ENCODE peak calls at places on chromosomes 4 and X, in six cellular contexts. G, J, K, L, S and X are unnamed samples.

GRCh38 chrX:43481601-43482000 is 174.5 kb upstream of the MAOA start:
- DNase-seq in G (no peak), J (no peak), K (no peak), L (no peak), S (no peak), X (no peak)

GRCh38 chr4:140296335-140296753 is 77.1 kb upstream of the SCOC start:
- DNase-seq in G (peak; percentile 65), J (no peak), K (peak; percentile 89), L (no peak), S (peak; percentile 91), X (peak; percentile 69)

GRCh38 chr4:139557506-139558110 is 1.6 kb upstream of the SETD7 start:
- DNase-seq in G (no peak), J (no peak), K (no peak), L (no peak), S (no peak), X (no peak)

GRCh38 chr4:2251073-2251794 is 9.3 kb upstream of the HAUS3 start:
- DNase-seq in G (no peak), J (peak; percentile 59), K (no peak), L (no peak), S (no peak), X (no peak)

GRCh38 chrX:124726881-124727280 is 380.5 kb downstream of the SH2D1A start:
- DNase-seq in G (no peak), J (no peak), K (no peak), L (no peak), S (no peak), X (no peak)

GRCh38 chrX:20217279-20217678 is 49.4 kb downstream of the RPS6KA3 start:
- DNase-seq in G (no peak), J (no peak), K (peak; percentile 78), L (no peak), S (peak; percentile 80), X (peak; percentile 21)

GRCh38 chr4:80138556-80139538 is 58.5 kb upstream of the PRDM8 start:
- DNase-seq in G (no peak), J (peak; percentile 80), K (peak; percentile 82), L (peak; percentile 33), S (no peak), X (peak; percentile 45)

GRCh38 chrX:120452131-120452530 is 17.0 kb downstream of the LAMP2 start:
- DNase-seq in G (no peak), J (no peak), K (peak; percentile 26), L (no peak), S (peak; percentile 46), X (peak; percentile 33)

GRCh38 chrX:18875256-18875878 is 108.5 kb downstream of the PHKA2 start:
- DNase-seq in G (no peak), J (no peak), K (no peak), L (no peak), S (no peak), X (no peak)